ENCODE peak calls at places on chromosomes 12 and 14, in eight cellular contexts. C, X, Q, S, I, A, L and Y are unnamed samples.
A peak's percentile ranks its signal among the peaks of the same experiment; 100 is the strongest.

GRCh38 chr12:49903700-49904423 is at the start of gene FAIM2:
- DNase-seq in C (peak; percentile 82), X (no peak), Q (peak; percentile 40), S (peak; percentile 57), I (peak; percentile 85), A (peak; percentile 84), L (no peak), Y (no peak)

GRCh38 chr12:11497995-11498394 is 102.6 kb upstream of the PRB2 start:
- DNase-seq in C (no peak), X (no peak), Q (no peak), S (no peak), I (no peak), A (no peak), L (no peak), Y (no peak)

GRCh38 chr12:12405882-12406281 is 49.0 kb downstream of the BORCS5 start:
- DNase-seq in C (no peak), X (no peak), Q (no peak), S (peak; percentile 55), I (no peak), A (no peak), L (peak; percentile 93), Y (peak; percentile 43)

GRCh38 chr12:102407776-102408486 is 72.4 kb downstream of the IGF1 start:
- DNase-seq in C (peak; percentile 69), X (no peak), Q (no peak), S (no peak), I (no peak), A (no peak), L (no peak), Y (no peak)

GRCh38 chr12:123983822-123984485 is 10.9 kb downstream of the ZNF664 start:
- DNase-seq in C (peak; percentile 75), X (no peak), Q (peak; percentile 49), S (peak; percentile 31), I (peak; percentile 85), A (peak; percentile 81), L (no peak), Y (peak; percentile 49)

GRCh38 chr12:79692249-79692619 is 1.5 kb upstream of the PAWR start:
- DNase-seq in C (peak; percentile 4), X (no peak), Q (no peak), S (no peak), I (no peak), A (peak; percentile 20), L (no peak), Y (no peak)

GRCh38 chr14:66360526-66360925 is 125.6 kb upstream of the CCDC196 start:
- DNase-seq in C (no peak), X (no peak), Q (no peak), S (no peak), I (no peak), A (no peak), L (no peak), Y (no peak)

GRCh38 chr12:57736743-57737466 is 1.6 kb downstream of the AGAP2 start:
- DNase-seq in C (no peak), X (no peak), Q (no peak), S (no peak), I (no peak), A (no peak), L (no peak), Y (no peak)

GRCh38 chr12:113161415-113162016 is 12.0 kb downstream of the CFAP73 start:
- DNase-seq in C (no peak), X (no peak), Q (no peak), S (no peak), I (no peak), A (no peak), L (no peak), Y (peak; percentile 80)

GRCh38 chr12:109166371-109166770 is 50.0 kb downstream of the ACACB start:
- DNase-seq in C (no peak), X (no peak), Q (no peak), S (no peak), I (no peak), A (no peak), L (no peak), Y (no peak)

GRCh38 chr12:65200007-65200665 is 30.8 kb downstream of the LEMD3 start:
- DNase-seq in C (peak; percentile 13), X (no peak), Q (no peak), S (no peak), I (peak; percentile 46), A (no peak), L (no peak), Y (no peak)

GRCh38 chr14:21026251-21026987 is 1.6 kb upstream of the NDRG2 start:
- DNase-seq in C (no peak), X (peak; percentile 74), Q (no peak), S (no peak), I (no peak), A (no peak), L (no peak), Y (no peak)

GRCh38 chr12:11855993-11856374 is 206.5 kb downstream of the ETV6 start:
- DNase-seq in C (no peak), X (no peak), Q (no peak), S (no peak), I (no peak), A (no peak), L (no peak), Y (no peak)

GRCh38 chr14:65803886-65804285 is 391.4 kb downstream of the FUT8 start:
- DNase-seq in C (no peak), X (no peak), Q (no peak), S (no peak), I (no peak), A (no peak), L (no peak), Y (no peak)

GRCh38 chr12:2390850-2391390 is 338.1 kb downstream of the CACNA1C start:
- DNase-seq in C (no peak), X (peak; percentile 46), Q (no peak), S (no peak), I (no peak), A (no peak), L (no peak), Y (peak; percentile 16)

GRCh38 chr12:2387051-2387834 is 334.5 kb downstream of the CACNA1C start:
- DNase-seq in C (peak; percentile 58), X (peak; percentile 66), Q (no peak), S (no peak), I (no peak), A (no peak), L (no peak), Y (peak; percentile 21)

GRCh38 chr12:2391740-2392341 is 339.1 kb downstream of the CACNA1C start:
- DNase-seq in C (no peak), X (no peak), Q (no peak), S (no peak), I (no peak), A (no peak), L (no peak), Y (peak; percentile 5)

GRCh38 chr12:2390133-2390532 is 337.3 kb downstream of the CACNA1C start:
- DNase-seq in C (no peak), X (no peak), Q (no peak), S (no peak), I (no peak), A (no peak), L (no peak), Y (no peak)

GRCh38 chr12:2389079-2389790 is 336.4 kb downstream of the CACNA1C start:
- DNase-seq in C (peak; percentile 15), X (peak; percentile 31), Q (no peak), S (no peak), I (no peak), A (no peak), L (no peak), Y (no peak)
- H3K4me3 ChIP-seq in C (no peak overlapping the region), X (no peak overlapping the region), Q (no peak overlapping the region), S (no peak overlapping the region), I (no peak overlapping the region), A (no peak overlapping the region), L (no peak overlapping the region), Y (no peak overlapping the region)

GRCh38 chr12:120438495-120439198 is 734 bp downstream of the COX6A1 start:
- DNase-seq in C (no peak), X (no peak), Q (no peak), S (no peak), I (no peak), A (no peak), L (no peak), Y (no peak)

GRCh38 chr12:120437735-120438494 is at the start of gene COX6A1:
- DNase-seq in C (peak; percentile 97), X (peak; percentile 92), Q (peak; percentile 85), S (peak; percentile 99), I (peak; percentile 98), A (peak; percentile 96), L (peak; percentile 91), Y (peak; percentile 99)

GRCh38 chr12:120444676-120445075 is 1.5 kb downstream of the TRIAP1 start:
- DNase-seq in C (no peak), X (no peak), Q (no peak), S (no peak), I (no peak), A (no peak), L (no peak), Y (no peak)

GRCh38 chr12:120439646-120440247 is 1.8 kb downstream of the COX6A1 start:
- DNase-seq in C (peak; percentile 54), X (no peak), Q (no peak), S (peak; percentile 51), I (peak; percentile 65), A (peak; percentile 54), L (no peak), Y (peak; percentile 70)
- H3K4me3 ChIP-seq in C (no peak overlapping the region), X (peak overlapping the region; percentile 28), Q (no peak overlapping the region), S (no peak overlapping the region), I (no peak overlapping the region), A (no peak overlapping the region), L (no peak overlapping the region), Y (no peak overlapping the region)

GRCh38 chr14:106662947-106663346 is 1136.6 kb downstream of the TMEM121 start:
- DNase-seq in C (no peak), X (no peak), Q (no peak), S (no peak), I (no peak), A (no peak), L (no peak), Y (no peak)

GRCh38 chr14:106665814-106666213 is 1139.4 kb downstream of the TMEM121 start:
- DNase-seq in C (no peak), X (no peak), Q (no peak), S (no peak), I (no peak), A (no peak), L (no peak), Y (no peak)

GRCh38 chr14:106670006-106670405 is 1143.6 kb downstream of the TMEM121 start:
- DNase-seq in C (no peak), X (no peak), Q (no peak), S (no peak), I (no peak), A (no peak), L (no peak), Y (no peak)

DNA sequence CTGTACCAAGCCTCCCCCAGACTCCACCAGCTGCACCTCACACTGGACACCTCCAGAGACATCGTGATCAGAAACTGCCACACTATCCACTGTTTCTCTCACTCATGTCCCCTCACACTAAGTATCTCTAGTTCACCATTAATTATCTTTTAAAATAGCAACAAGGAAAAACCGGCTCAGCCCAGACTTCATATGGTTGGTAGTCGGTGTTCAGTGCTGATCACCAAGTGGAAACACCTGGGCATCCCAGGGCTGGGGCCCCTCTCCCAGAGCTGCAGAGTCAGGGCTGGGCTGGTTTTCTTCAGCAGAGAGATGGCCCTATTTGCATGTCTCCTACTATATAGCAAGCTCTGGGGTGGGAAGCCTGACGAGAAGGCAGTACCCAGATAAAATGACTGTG is 1140.0 kb downstream of the TMEM121 start:
- DNase-seq in C (no peak), X (no peak), Q (no peak), S (no peak), I (no peak), A (no peak), L (no peak), Y (no peak)
- H3K4me3 ChIP-seq in C (no peak overlapping the region), X (no peak overlapping the region), Q (no peak overlapping the region), S (no peak overlapping the region), I (no peak overlapping the region), A (no peak overlapping the region), L (no peak overlapping the region), Y (no peak overlapping the region)

DNA sequence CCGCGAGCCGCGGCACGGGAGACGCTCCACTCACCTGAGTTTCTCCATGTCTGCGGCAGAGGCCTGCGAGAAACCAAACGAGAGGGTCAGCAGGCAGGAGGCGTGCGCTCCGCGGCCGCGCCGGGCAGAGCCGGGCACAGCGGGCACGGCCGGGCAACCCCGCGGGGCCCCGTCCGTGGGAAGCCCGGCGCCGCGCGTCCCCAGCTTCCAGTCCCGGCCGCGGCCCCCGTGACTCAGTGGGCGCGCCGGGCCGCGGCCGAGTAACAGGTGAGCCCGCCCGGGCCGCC is 19.4 kb downstream of the BEGAIN start:
- DNase-seq in C (no peak), X (no peak), Q (no peak), S (no peak), I (no peak), A (no peak), L (no peak), Y (no peak)
- H3K4me3 ChIP-seq in C (no peak overlapping the region), X (peak overlapping the region; percentile 78), Q (no peak overlapping the region), S (no peak overlapping the region), I (no peak overlapping the region), A (no peak overlapping the region), L (no peak overlapping the region), Y (no peak overlapping the region)